ENCODE peak calls at places on chromosomes 13 and 19, in six cellular contexts. U is NCI-H187 treated with DMSO at 0.1 percent for 48 hours; H is activated naive CD4-positive, alpha-beta T cell; X is CD8-positive, alpha-beta memory T cell; P is iPS DF 19.7; O is tibial artery. F is an unnamed sample.

GRCh38 chr19:57240311-57241090 is at the start of gene ZNF805:
- DNase-seq in O (peak), P (peak), H (peak), U (peak), X (peak), F (peak)

GRCh38 chr13:74573654-74574053 is 439.4 kb upstream of the KLF12 start:
- DNase-seq in H (no peak), P (no peak), U (no peak), O (no peak), X (no peak), F (no peak)

GRCh38 chr13:110560606-110561334 is 752 bp downstream of the RAB20 start:
- DNase-seq in X (no peak), P (no peak), O (peak), H (no peak), U (no peak), F (no peak)

GRCh38 chr13:80438521-80438920 is 97.6 kb upstream of the SPRY2 start:
- DNase-seq in U (no peak), H (no peak), X (no peak), O (no peak), P (no peak), F (no peak)

GRCh38 chr13:112952759-112953541 is 16.1 kb upstream of the MCF2L start:
- DNase-seq in P (no peak), O (peak), X (no peak), U (no peak), H (no peak), F (no peak)

GRCh38 chr13:20475927-20476691 is 49.5 kb downstream of the CRYL1 start:
- DNase-seq in O (no peak), P (no peak), X (peak), H (no peak), U (no peak), F (no peak)

GRCh38 chr13:91313103-91313502 is 34.4 kb upstream of the MIR17HG start:
- DNase-seq in H (no peak), U (no peak), O (no peak), P (no peak), X (peak), F (no peak)

GRCh38 chr19:43762814-43763213 is 8.1 kb upstream of the SMG9 start:
- DNase-seq in U (no peak), P (no peak), H (no peak), O (no peak), X (no peak), F (no peak)

GRCh38 chr19:41808663-41809566 is 12.5 kb downstream of the CEACAM3 start:
- DNase-seq in O (no peak), H (no peak), U (no peak), X (no peak), P (no peak), F (no peak)

GRCh38 chr13:49791214-49791752 is 1.2 kb downstream of the KPNA3 start:
- DNase-seq in P (no peak), X (peak), U (no peak), H (no peak), O (no peak), F (no peak)

GRCh38 chr13:93758575-93758974 is 532.0 kb downstream of the GPC6 start:
- DNase-seq in H (no peak), U (no peak), P (no peak), O (no peak), X (no peak), F (no peak)

GRCh38 chr13:27131202-27131623 is 40.4 kb downstream of the USP12 start:
- DNase-seq in X (peak), H (no peak), P (peak), U (no peak), O (no peak), F (no peak)